ENCODE peak calls at places on chromosome 15, in seven cellular contexts. One of them, this sample, is unnamed.

GRCh38 chr15:69392352-69392751 is 21.8 kb upstream of the KIF23 start:
- DNase-seq in ascending aorta: no peak
- DNase-seq in IMR-90: no peak
- DNase-seq in NB4: no peak
- DNase-seq in BJ: no peak
- DNase-seq in thoracic aorta: no peak
- DNase-seq in choroid plexus epithelial cell: no peak
- DNase-seq in this sample: no peak

GRCh38 chr15:83275412-83275811 is 9.1 kb downstream of the BNC1 start:
- DNase-seq in ascending aorta: no peak
- DNase-seq in IMR-90: no peak
- DNase-seq in NB4: no peak
- DNase-seq in BJ: no peak
- DNase-seq in thoracic aorta: no peak
- DNase-seq in choroid plexus epithelial cell: no peak
- DNase-seq in this sample: peak

GRCh38 chr15:22892333-22892732 is 53.9 kb downstream of the NIPA2 start:
- DNase-seq in ascending aorta: no peak
- DNase-seq in IMR-90: no peak
- DNase-seq in NB4: no peak
- DNase-seq in BJ: no peak
- DNase-seq in thoracic aorta: no peak
- DNase-seq in choroid plexus epithelial cell: no peak
- DNase-seq in this sample: no peak

GRCh38 chr15:70062321-70062956 is 35.3 kb downstream of the TLE3 start:
- DNase-seq in ascending aorta: peak
- DNase-seq in IMR-90: peak
- DNase-seq in NB4: no peak
- DNase-seq in BJ: peak
- DNase-seq in thoracic aorta: no peak
- DNase-seq in choroid plexus epithelial cell: peak
- DNase-seq in this sample: peak

GRCh38 chr15:82803793-82804574 is 1.9 kb downstream of the FSD2 start:
- DNase-seq in ascending aorta: no peak
- DNase-seq in IMR-90: peak
- DNase-seq in NB4: no peak
- DNase-seq in BJ: no peak
- DNase-seq in thoracic aorta: no peak
- DNase-seq in choroid plexus epithelial cell: peak
- DNase-seq in this sample: no peak

GRCh38 chr15:38252481-38253311 is at the start of gene SPRED1:
- DNase-seq in ascending aorta: peak
- DNase-seq in IMR-90: peak
- DNase-seq in NB4: peak
- DNase-seq in BJ: no peak
- DNase-seq in thoracic aorta: no peak
- DNase-seq in choroid plexus epithelial cell: peak
- DNase-seq in this sample: no peak

GRCh38 chr15:48555244-48555804 is 90.2 kb downstream of the FBN1 start:
- DNase-seq in ascending aorta: no peak
- DNase-seq in IMR-90: peak
- DNase-seq in NB4: no peak
- DNase-seq in BJ: no peak
- DNase-seq in thoracic aorta: no peak
- DNase-seq in choroid plexus epithelial cell: peak
- DNase-seq in this sample: no peak

GRCh38 chr15:66167854-66168253 is 85.7 kb downstream of the MEGF11 start:
- DNase-seq in ascending aorta: no peak
- DNase-seq in IMR-90: no peak
- DNase-seq in NB4: no peak
- DNase-seq in BJ: no peak
- DNase-seq in thoracic aorta: no peak
- DNase-seq in choroid plexus epithelial cell: no peak
- DNase-seq in this sample: no peak

GRCh38 chr15:68389936-68390790 is 41.8 kb downstream of the ITGA11 start:
- DNase-seq in ascending aorta: peak
- DNase-seq in IMR-90: peak
- DNase-seq in NB4: peak
- DNase-seq in BJ: no peak
- DNase-seq in thoracic aorta: no peak
- DNase-seq in choroid plexus epithelial cell: peak
- DNase-seq in this sample: no peak

GRCh38 chr15:35299059-35299735 is 214.1 kb upstream of the NANOGP8 start:
- DNase-seq in ascending aorta: no peak
- DNase-seq in IMR-90: no peak
- DNase-seq in NB4: no peak
- DNase-seq in BJ: no peak
- DNase-seq in thoracic aorta: no peak
- DNase-seq in choroid plexus epithelial cell: no peak
- DNase-seq in this sample: no peak

GRCh38 chr15:65365229-65365628 is 12.6 kb downstream of the IGDCC3 start:
- DNase-seq in ascending aorta: no peak
- DNase-seq in IMR-90: no peak
- DNase-seq in NB4: no peak
- DNase-seq in BJ: no peak
- DNase-seq in thoracic aorta: no peak
- DNase-seq in choroid plexus epithelial cell: peak
- DNase-seq in this sample: no peak

GRCh38 chr15:69824075-69824876 is 273.4 kb downstream of the TLE3 start:
- DNase-seq in ascending aorta: no peak
- DNase-seq in IMR-90: no peak
- DNase-seq in NB4: no peak
- DNase-seq in BJ: no peak
- DNase-seq in thoracic aorta: no peak
- DNase-seq in choroid plexus epithelial cell: no peak
- DNase-seq in this sample: no peak

GRCh38 chr15:42775431-42775830 is 38.5 kb upstream of the CDAN1 start:
- DNase-seq in ascending aorta: no peak
- DNase-seq in IMR-90: no peak
- DNase-seq in NB4: no peak
- DNase-seq in BJ: no peak
- DNase-seq in thoracic aorta: no peak
- DNase-seq in choroid plexus epithelial cell: no peak
- DNase-seq in this sample: no peak

GRCh38 chr15:74367296-74367854 is at the start of gene CYP11A1:
- DNase-seq in ascending aorta: peak
- DNase-seq in IMR-90: no peak
- DNase-seq in NB4: no peak
- DNase-seq in BJ: no peak
- DNase-seq in thoracic aorta: no peak
- DNase-seq in choroid plexus epithelial cell: no peak
- DNase-seq in this sample: no peak
- H3K4me3 ChIP-seq in ascending aorta: peak
- H3K4me3 ChIP-seq in IMR-90: no peak
- H3K4me3 ChIP-seq in NB4: no peak
- H3K4me3 ChIP-seq in BJ: no peak
- H3K4me3 ChIP-seq in thoracic aorta: no peak
- H3K4me3 ChIP-seq in choroid plexus epithelial cell: no peak
- H3K4me3 ChIP-seq in this sample: no peak

GRCh38 chr15:40593130-40593529 is 919 bp upstream of the KNL1 start:
- DNase-seq in ascending aorta: no peak
- DNase-seq in IMR-90: no peak
- DNase-seq in NB4: no peak
- DNase-seq in BJ: no peak
- DNase-seq in thoracic aorta: no peak
- DNase-seq in choroid plexus epithelial cell: no peak
- DNase-seq in this sample: no peak
- H3K4me3 ChIP-seq in ascending aorta: no peak
- H3K4me3 ChIP-seq in IMR-90: no peak
- H3K4me3 ChIP-seq in NB4: no peak
- H3K4me3 ChIP-seq in BJ: no peak
- H3K4me3 ChIP-seq in thoracic aorta: no peak
- H3K4me3 ChIP-seq in choroid plexus epithelial cell: no peak
- H3K4me3 ChIP-seq in this sample: no peak

GRCh38 chr15:58147151-58147550 is 9.0 kb downstream of the AQP9 start:
- DNase-seq in ascending aorta: no peak
- DNase-seq in IMR-90: no peak
- DNase-seq in NB4: peak
- DNase-seq in BJ: no peak
- DNase-seq in thoracic aorta: no peak
- DNase-seq in choroid plexus epithelial cell: no peak
- DNase-seq in this sample: peak

GRCh38 chr15:58148633-58149032 is 10.5 kb downstream of the AQP9 start:
- DNase-seq in ascending aorta: no peak
- DNase-seq in IMR-90: no peak
- DNase-seq in NB4: no peak
- DNase-seq in BJ: no peak
- DNase-seq in thoracic aorta: no peak
- DNase-seq in choroid plexus epithelial cell: no peak
- DNase-seq in this sample: no peak

GRCh38 chr15:58146734-58147133 is 8.6 kb downstream of the AQP9 start:
- DNase-seq in ascending aorta: peak
- DNase-seq in IMR-90: no peak
- DNase-seq in NB4: peak
- DNase-seq in BJ: no peak
- DNase-seq in thoracic aorta: no peak
- DNase-seq in choroid plexus epithelial cell: no peak
- DNase-seq in this sample: peak

GRCh38 chr15:58142827-58143226 is 4.6 kb downstream of the AQP9 start:
- DNase-seq in ascending aorta: no peak
- DNase-seq in IMR-90: no peak
- DNase-seq in NB4: no peak
- DNase-seq in BJ: no peak
- DNase-seq in thoracic aorta: no peak
- DNase-seq in choroid plexus epithelial cell: no peak
- DNase-seq in this sample: no peak

GRCh38 chr15:58148120-58148519 is 9.9 kb downstream of the AQP9 start:
- DNase-seq in ascending aorta: no peak
- DNase-seq in IMR-90: no peak
- DNase-seq in NB4: no peak
- DNase-seq in BJ: no peak
- DNase-seq in thoracic aorta: no peak
- DNase-seq in choroid plexus epithelial cell: no peak
- DNase-seq in this sample: no peak
- H3K4me3 ChIP-seq in ascending aorta: no peak
- H3K4me3 ChIP-seq in IMR-90: no peak
- H3K4me3 ChIP-seq in NB4: no peak
- H3K4me3 ChIP-seq in BJ: no peak
- H3K4me3 ChIP-seq in thoracic aorta: no peak
- H3K4me3 ChIP-seq in choroid plexus epithelial cell: no peak
- H3K4me3 ChIP-seq in this sample: no peak

GRCh38 chr15:40925863-40926658 is 3.1 kb upstream of the DLL4 start:
- DNase-seq in ascending aorta: no peak
- DNase-seq in IMR-90: no peak
- DNase-seq in NB4: peak
- DNase-seq in BJ: no peak
- DNase-seq in thoracic aorta: no peak
- DNase-seq in choroid plexus epithelial cell: no peak
- DNase-seq in this sample: no peak
- H3K4me3 ChIP-seq in ascending aorta: peak
- H3K4me3 ChIP-seq in IMR-90: no peak
- H3K4me3 ChIP-seq in NB4: no peak
- H3K4me3 ChIP-seq in BJ: no peak
- H3K4me3 ChIP-seq in thoracic aorta: peak
- H3K4me3 ChIP-seq in choroid plexus epithelial cell: peak
- H3K4me3 ChIP-seq in this sample: peak

DNA sequence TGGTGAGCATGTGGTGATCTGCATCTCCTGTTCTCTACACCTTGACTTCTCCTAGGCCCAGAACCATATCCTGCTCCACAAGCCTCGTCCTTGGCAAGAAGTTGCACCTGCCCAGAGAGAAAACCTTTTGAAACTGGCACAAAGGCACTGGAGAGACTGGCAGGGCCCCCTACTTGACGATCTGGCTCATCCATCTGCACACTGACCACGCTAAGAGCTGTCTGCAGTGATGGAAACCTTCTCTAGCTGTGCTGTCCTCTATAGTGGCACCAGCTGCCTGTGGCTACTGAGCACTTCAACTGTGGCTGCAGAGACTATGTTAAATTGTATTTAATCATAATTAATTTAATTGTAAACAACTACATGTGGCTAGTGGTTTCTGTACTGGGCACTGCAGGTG is 26.2 kb upstream of the SRP14 start:
- DNase-seq in ascending aorta: no peak
- DNase-seq in IMR-90: no peak
- DNase-seq in NB4: no peak
- DNase-seq in BJ: no peak
- DNase-seq in thoracic aorta: no peak
- DNase-seq in choroid plexus epithelial cell: no peak
- DNase-seq in this sample: no peak
- H3K4me3 ChIP-seq in ascending aorta: no peak
- H3K4me3 ChIP-seq in IMR-90: no peak
- H3K4me3 ChIP-seq in NB4: no peak
- H3K4me3 ChIP-seq in BJ: no peak
- H3K4me3 ChIP-seq in thoracic aorta: no peak
- H3K4me3 ChIP-seq in choroid plexus epithelial cell: no peak
- H3K4me3 ChIP-seq in this sample: no peak

DNA sequence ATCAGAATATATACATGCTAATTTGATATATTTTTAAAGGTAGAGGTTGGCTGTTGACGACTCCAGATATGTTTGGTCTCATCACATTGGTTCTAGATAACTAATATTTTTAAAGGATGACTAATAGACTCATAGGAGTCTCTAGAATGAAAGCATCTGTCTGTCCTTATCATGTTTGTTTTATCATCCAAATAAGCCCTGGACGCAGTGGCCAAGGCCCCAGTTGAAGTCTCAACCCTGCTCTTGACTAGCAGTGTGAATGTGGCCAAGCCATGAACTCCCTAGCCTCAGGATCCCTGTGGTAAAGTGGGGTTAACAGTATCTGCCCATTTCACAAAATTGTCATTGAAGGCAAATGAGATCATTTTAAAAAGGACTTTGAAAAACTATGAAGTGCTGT is 53.6 kb downstream of the ABHD2 start:
- DNase-seq in ascending aorta: no peak
- DNase-seq in IMR-90: peak
- DNase-seq in NB4: no peak
- DNase-seq in BJ: no peak
- DNase-seq in thoracic aorta: no peak
- DNase-seq in choroid plexus epithelial cell: no peak
- DNase-seq in this sample: no peak
- H3K4me3 ChIP-seq in ascending aorta: no peak
- H3K4me3 ChIP-seq in IMR-90: no peak
- H3K4me3 ChIP-seq in NB4: no peak
- H3K4me3 ChIP-seq in BJ: no peak
- H3K4me3 ChIP-seq in thoracic aorta: no peak
- H3K4me3 ChIP-seq in choroid plexus epithelial cell: no peak
- H3K4me3 ChIP-seq in this sample: no peak

This sample was measured in epithelial cell of proximal tubule.